ENCODE peak calls at places on chromosome 9, in six cellular contexts. One of them, this sample, is unnamed.

GRCh38 chr9:101580076-101580475 is 14.7 kb downstream of the PPP3R2 start:
- DNase-seq in GM06990: no peak
- DNase-seq in HFF-Myc: no peak
- DNase-seq in astrocyte of the cerebellum: no peak
- DNase-seq in right atrium auricular region: no peak
- DNase-seq in brain microvascular endothelial cell: no peak
- DNase-seq in this sample: no peak

GRCh38 chr9:102113191-102113590 is 374.7 kb upstream of the GRIN3A start:
- DNase-seq in GM06990: no peak
- DNase-seq in right atrium auricular region: no peak
- DNase-seq in astrocyte of the cerebellum: no peak
- DNase-seq in HFF-Myc: no peak
- DNase-seq in brain microvascular endothelial cell: no peak
- DNase-seq in this sample: no peak

GRCh38 chr9:7342229-7342628 is 457.3 kb downstream of the DMAC1 start:
- DNase-seq in right atrium auricular region: no peak
- DNase-seq in astrocyte of the cerebellum: no peak
- DNase-seq in GM06990: no peak
- DNase-seq in HFF-Myc: no peak
- DNase-seq in brain microvascular endothelial cell: no peak
- DNase-seq in this sample: no peak

GRCh38 chr9:127783111-127783621 is 2.7 kb upstream of the CDK9 start:
- DNase-seq in right atrium auricular region: no peak
- DNase-seq in brain microvascular endothelial cell: no peak
- DNase-seq in HFF-Myc: no peak
- DNase-seq in GM06990: peak
- DNase-seq in astrocyte of the cerebellum: no peak
- DNase-seq in this sample: no peak

GRCh38 chr9:108211576-108211975 is 644.2 kb downstream of the ACTL7B start:
- DNase-seq in HFF-Myc: no peak
- DNase-seq in GM06990: no peak
- DNase-seq in brain microvascular endothelial cell: no peak
- DNase-seq in astrocyte of the cerebellum: no peak
- DNase-seq in right atrium auricular region: no peak
- DNase-seq in this sample: no peak

GRCh38 chr9:107833295-107833694 is 343.7 kb upstream of the KLF4 start:
- DNase-seq in GM06990: no peak
- DNase-seq in HFF-Myc: no peak
- DNase-seq in brain microvascular endothelial cell: no peak
- DNase-seq in astrocyte of the cerebellum: no peak
- DNase-seq in right atrium auricular region: no peak
- DNase-seq in this sample: no peak

GRCh38 chr9:27196383-27196782 is 87.4 kb downstream of the TEK start:
- DNase-seq in HFF-Myc: no peak
- DNase-seq in brain microvascular endothelial cell: no peak
- DNase-seq in GM06990: no peak
- DNase-seq in right atrium auricular region: no peak
- DNase-seq in astrocyte of the cerebellum: no peak
- DNase-seq in this sample: no peak

GRCh38 chr9:92962303-92962649 is 15.0 kb downstream of the FGD3 start:
- DNase-seq in brain microvascular endothelial cell: no peak
- DNase-seq in right atrium auricular region: no peak
- DNase-seq in HFF-Myc: no peak
- DNase-seq in astrocyte of the cerebellum: no peak
- DNase-seq in GM06990: no peak
- DNase-seq in this sample: no peak

GRCh38 chr9:124758061-124758460 is 13.1 kb downstream of the NR6A1 start:
- DNase-seq in HFF-Myc: no peak
- DNase-seq in right atrium auricular region: no peak
- DNase-seq in astrocyte of the cerebellum: no peak
- DNase-seq in brain microvascular endothelial cell: no peak
- DNase-seq in GM06990: no peak
- DNase-seq in this sample: no peak

GRCh38 chr9:135602789-135603481 is 36.4 kb downstream of the GLT6D1 start:
- DNase-seq in right atrium auricular region: no peak
- DNase-seq in astrocyte of the cerebellum: no peak
- DNase-seq in GM06990: peak
- DNase-seq in HFF-Myc: peak
- DNase-seq in brain microvascular endothelial cell: peak
- DNase-seq in this sample: no peak

GRCh38 chr9:76403352-76403751 is 9.1 kb upstream of the RFK start:
- DNase-seq in brain microvascular endothelial cell: peak
- DNase-seq in astrocyte of the cerebellum: peak
- DNase-seq in right atrium auricular region: no peak
- DNase-seq in GM06990: peak
- DNase-seq in HFF-Myc: peak
- DNase-seq in this sample: peak

GRCh38 chr9:33404782-33405362 is 2.5 kb upstream of the AQP7 start:
- DNase-seq in brain microvascular endothelial cell: no peak
- DNase-seq in astrocyte of the cerebellum: no peak
- DNase-seq in HFF-Myc: no peak
- DNase-seq in GM06990: no peak
- DNase-seq in right atrium auricular region: no peak
- DNase-seq in this sample: no peak

GRCh38 chr9:88462191-88462590 is 72.8 kb upstream of the NXNL2 start:
- DNase-seq in HFF-Myc: no peak
- DNase-seq in astrocyte of the cerebellum: no peak
- DNase-seq in GM06990: no peak
- DNase-seq in right atrium auricular region: no peak
- DNase-seq in brain microvascular endothelial cell: peak
- DNase-seq in this sample: no peak

GRCh38 chr9:92945796-92946195 is 1.5 kb upstream of the FGD3 start:
- DNase-seq in right atrium auricular region: no peak
- DNase-seq in HFF-Myc: no peak
- DNase-seq in GM06990: no peak
- DNase-seq in astrocyte of the cerebellum: no peak
- DNase-seq in brain microvascular endothelial cell: no peak
- DNase-seq in this sample: no peak

GRCh38 chr9:36204906-36205547 is 14.3 kb downstream of the CLTA start:
- DNase-seq in astrocyte of the cerebellum: no peak
- DNase-seq in right atrium auricular region: no peak
- DNase-seq in GM06990: no peak
- DNase-seq in HFF-Myc: no peak
- DNase-seq in brain microvascular endothelial cell: peak
- DNase-seq in this sample: no peak
- TF ChIP-seq CTCF in astrocyte of the cerebellum: peak
- TF ChIP-seq CTCF in right atrium auricular region: peak
- TF ChIP-seq CTCF in GM06990: no peak
- TF ChIP-seq CTCF in HFF-Myc: no peak
- TF ChIP-seq CTCF in brain microvascular endothelial cell: peak
- TF ChIP-seq CTCF in this sample: peak

GRCh38 chr9:91423785-91424402 is at the start of gene NFIL3:
- DNase-seq in HFF-Myc: no peak
- DNase-seq in GM06990: peak
- DNase-seq in astrocyte of the cerebellum: no peak
- DNase-seq in brain microvascular endothelial cell: peak
- DNase-seq in right atrium auricular region: peak
- DNase-seq in this sample: no peak

GRCh38 chr9:91422832-91423711 is 560 bp downstream of the NFIL3 start:
- DNase-seq in HFF-Myc: no peak
- DNase-seq in GM06990: peak
- DNase-seq in brain microvascular endothelial cell: peak
- DNase-seq in astrocyte of the cerebellum: peak
- DNase-seq in right atrium auricular region: peak
- DNase-seq in this sample: no peak

GRCh38 chr9:91420471-91421021 is 3.1 kb downstream of the NFIL3 start:
- DNase-seq in astrocyte of the cerebellum: no peak
- DNase-seq in HFF-Myc: no peak
- DNase-seq in GM06990: no peak
- DNase-seq in brain microvascular endothelial cell: peak
- DNase-seq in right atrium auricular region: no peak
- DNase-seq in this sample: no peak

GRCh38 chr9:91421022-91421765 is 2.4 kb downstream of the NFIL3 start:
- DNase-seq in GM06990: no peak
- DNase-seq in astrocyte of the cerebellum: no peak
- DNase-seq in HFF-Myc: no peak
- DNase-seq in brain microvascular endothelial cell: peak
- DNase-seq in right atrium auricular region: no peak
- DNase-seq in this sample: no peak

GRCh38 chr9:91421987-91422765 is 1.5 kb downstream of the NFIL3 start:
- DNase-seq in right atrium auricular region: no peak
- DNase-seq in brain microvascular endothelial cell: peak
- DNase-seq in GM06990: no peak
- DNase-seq in HFF-Myc: no peak
- DNase-seq in astrocyte of the cerebellum: no peak
- DNase-seq in this sample: no peak
- H3K4me3 ChIP-seq in right atrium auricular region: peak
- H3K4me3 ChIP-seq in brain microvascular endothelial cell: peak
- H3K4me3 ChIP-seq in GM06990: peak
- H3K4me3 ChIP-seq in HFF-Myc: peak
- H3K4me3 ChIP-seq in astrocyte of the cerebellum: peak
- H3K4me3 ChIP-seq in this sample: peak

DNA sequence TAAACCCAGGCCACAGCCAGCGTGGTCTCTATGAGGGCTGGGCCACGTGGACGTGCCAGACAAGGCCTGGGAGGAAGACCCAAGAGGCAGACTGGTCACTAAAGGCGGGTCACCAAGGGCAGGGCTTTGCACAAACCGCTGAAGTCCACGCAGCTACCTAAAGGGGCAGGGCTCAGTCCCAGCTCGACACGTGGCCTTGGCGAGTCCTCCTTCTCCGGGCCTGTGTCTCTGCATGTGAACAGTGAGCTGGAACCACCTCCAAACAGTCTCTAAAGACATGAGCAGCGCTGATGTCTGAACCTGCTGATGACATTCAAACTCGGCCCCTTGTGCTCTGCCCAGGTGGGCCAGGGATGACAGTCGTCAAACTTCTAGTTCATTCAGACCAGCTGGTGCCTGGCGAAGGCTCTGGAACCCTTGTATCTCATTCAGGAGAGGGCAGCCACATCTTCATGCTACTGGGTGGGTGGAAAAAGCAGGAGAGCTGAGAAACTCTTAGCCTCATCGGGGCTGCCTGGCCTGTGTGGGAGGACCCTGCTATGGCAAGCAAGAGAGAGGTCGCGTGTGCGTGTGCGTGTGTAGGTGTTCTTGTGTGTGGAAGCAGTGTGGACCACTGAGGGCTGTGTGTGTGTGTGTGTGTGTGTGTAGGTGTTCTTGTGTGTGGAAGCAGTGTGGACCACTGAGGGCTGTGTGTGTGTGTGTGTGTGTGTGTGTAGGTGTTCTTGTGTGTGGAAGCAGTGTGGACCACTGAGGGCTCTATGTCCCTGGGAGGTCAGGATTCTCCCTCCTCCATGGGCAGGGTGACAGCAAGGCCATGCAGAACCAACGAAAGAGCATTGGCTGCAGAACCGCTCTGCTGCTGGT is 14.1 kb upstream of the SLC25A51 start:
- DNase-seq in GM06990: no peak
- DNase-seq in right atrium auricular region: no peak
- DNase-seq in brain microvascular endothelial cell: no peak
- DNase-seq in HFF-Myc: no peak
- DNase-seq in astrocyte of the cerebellum: no peak
- DNase-seq in this sample: no peak
- TF ChIP-seq CTCF in GM06990: no peak
- TF ChIP-seq CTCF in right atrium auricular region: no peak
- TF ChIP-seq CTCF in brain microvascular endothelial cell: no peak
- TF ChIP-seq CTCF in HFF-Myc: no peak
- TF ChIP-seq CTCF in astrocyte of the cerebellum: no peak
- TF ChIP-seq CTCF in this sample: no peak

DNA sequence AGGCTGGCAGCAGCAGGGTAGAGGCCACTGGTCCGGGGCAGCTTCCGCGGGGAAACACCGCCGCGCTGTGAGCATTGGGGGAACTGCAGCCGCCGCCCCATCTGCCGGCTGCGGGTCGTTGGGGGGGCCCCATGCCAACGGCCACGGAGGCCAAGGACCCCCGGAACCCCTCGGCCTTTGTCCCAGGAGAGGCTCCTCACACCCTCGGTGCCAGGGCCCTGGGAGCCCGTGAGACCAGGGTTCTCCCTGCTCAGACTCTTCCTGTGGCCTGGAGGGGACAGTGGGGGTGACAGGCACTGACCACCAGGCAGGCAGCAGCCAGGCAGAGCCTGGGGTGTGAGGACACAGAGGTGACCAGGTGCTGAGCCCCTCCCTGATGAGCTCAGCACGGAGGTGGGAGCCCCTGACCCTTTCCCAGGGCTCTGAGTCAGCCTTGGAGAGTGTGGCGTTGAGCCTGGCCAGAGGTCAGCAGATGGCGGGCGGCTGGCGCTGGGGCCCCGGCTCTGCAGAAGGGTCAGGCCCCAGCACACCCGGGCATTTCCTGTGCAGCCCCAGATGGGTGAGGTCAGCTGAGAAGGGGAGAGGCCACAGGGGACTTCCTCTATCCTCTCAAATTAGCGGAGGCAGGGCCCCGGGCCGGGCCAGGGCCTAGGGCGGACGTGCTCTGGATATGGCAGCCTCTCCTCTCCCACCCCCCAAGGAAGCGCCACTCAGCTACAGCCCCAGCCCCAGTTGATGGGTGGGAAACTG is 17.9 kb upstream of the EGFL7 start:
- DNase-seq in HFF-Myc: no peak
- DNase-seq in GM06990: peak
- DNase-seq in astrocyte of the cerebellum: no peak
- DNase-seq in brain microvascular endothelial cell: no peak
- DNase-seq in right atrium auricular region: peak
- DNase-seq in this sample: no peak
- H3K4me3 ChIP-seq in HFF-Myc: no peak
- H3K4me3 ChIP-seq in GM06990: no peak
- H3K4me3 ChIP-seq in astrocyte of the cerebellum: no peak
- H3K4me3 ChIP-seq in brain microvascular endothelial cell: no peak
- H3K4me3 ChIP-seq in right atrium auricular region: peak
- H3K4me3 ChIP-seq in this sample: no peak

GRCh38 chr9:89808076-89808701 is 203.4 kb downstream of the GADD45G start:
- DNase-seq in right atrium auricular region: peak
- DNase-seq in HFF-Myc: no peak
- DNase-seq in astrocyte of the cerebellum: no peak
- DNase-seq in brain microvascular endothelial cell: peak
- DNase-seq in GM06990: no peak
- DNase-seq in this sample: no peak
- TF ChIP-seq CTCF in right atrium auricular region: no peak
- TF ChIP-seq CTCF in HFF-Myc: no peak
- TF ChIP-seq CTCF in astrocyte of the cerebellum: peak
- TF ChIP-seq CTCF in brain microvascular endothelial cell: peak
- TF ChIP-seq CTCF in GM06990: peak
- TF ChIP-seq CTCF in this sample: no peak

DNA sequence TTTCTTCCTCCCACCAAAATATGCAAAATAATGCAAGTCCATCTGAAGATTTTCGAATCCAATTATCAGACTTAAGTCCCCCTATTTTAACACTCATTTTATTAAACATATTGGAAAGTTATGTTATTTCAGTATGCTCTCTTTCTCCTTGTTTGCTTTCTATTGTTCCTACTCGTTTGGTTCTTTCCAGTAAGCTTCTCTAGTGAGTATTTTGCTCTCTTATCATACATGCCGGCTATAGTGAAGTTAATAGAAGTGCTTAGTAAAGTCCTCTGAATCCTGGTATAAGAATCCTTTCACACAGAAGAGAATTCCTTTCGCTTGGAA is 496 bp downstream of the ALDH1A1 start:
- DNase-seq in GM06990: no peak
- DNase-seq in astrocyte of the cerebellum: no peak
- DNase-seq in HFF-Myc: no peak
- DNase-seq in brain microvascular endothelial cell: no peak
- DNase-seq in right atrium auricular region: no peak
- DNase-seq in this sample: no peak
- H3K4me3 ChIP-seq in GM06990: no peak
- H3K4me3 ChIP-seq in astrocyte of the cerebellum: no peak
- H3K4me3 ChIP-seq in HFF-Myc: peak
- H3K4me3 ChIP-seq in brain microvascular endothelial cell: no peak
- H3K4me3 ChIP-seq in right atrium auricular region: peak
- H3K4me3 ChIP-seq in this sample: no peak

GRCh38 chr9:5799314-5799713 is 33.6 kb downstream of the ERMP1 start:
- DNase-seq in astrocyte of the cerebellum: peak
- DNase-seq in GM06990: no peak
- DNase-seq in right atrium auricular region: no peak
- DNase-seq in brain microvascular endothelial cell: peak
- DNase-seq in HFF-Myc: peak
- DNase-seq in this sample: no peak
- TF ChIP-seq CTCF in astrocyte of the cerebellum: peak
- TF ChIP-seq CTCF in GM06990: peak
- TF ChIP-seq CTCF in right atrium auricular region: peak
- TF ChIP-seq CTCF in brain microvascular endothelial cell: peak
- TF ChIP-seq CTCF in HFF-Myc: peak
- TF ChIP-seq CTCF in this sample: peak